ENCODE peak calls at places on chromosomes 3 and 15, in six cellular contexts. V, L, A, O, I and S are unnamed samples.

GRCh38 chr3:34268032-34268760 is 469.8 kb downstream of the PDCD6IP start:
- DNase-seq in V (no peak), L (no peak), A (no peak), O (no peak), I (no peak), S (no peak)

GRCh38 chr15:58491151-58491473 is 59.3 kb downstream of the LIPC start:
- DNase-seq in V (no peak), L (no peak), A (no peak), O (no peak), I (no peak), S (no peak)

GRCh38 chr3:13420817-13421755 is 964 bp upstream of the NUP210 start:
- DNase-seq in V (no peak), L (no peak), A (no peak), O (no peak), I (peak; percentile 66), S (peak; percentile 60)

GRCh38 chr15:56052389-56053045 is 59.1 kb upstream of the NEDD4 start:
- DNase-seq in V (peak; percentile 36), L (no peak), A (peak; percentile 44), O (no peak), I (no peak), S (no peak)

GRCh38 chr3:77320514-77320913 is 280.6 kb downstream of the ROBO2 start:
- DNase-seq in V (no peak), L (no peak), A (peak; percentile 21), O (no peak), I (no peak), S (no peak)

GRCh38 chr15:47384316-47384715 is 333.0 kb upstream of the SEMA6D start:
- DNase-seq in V (peak; percentile 54), L (no peak), A (peak; percentile 25), O (peak; percentile 55), I (no peak), S (peak; percentile 7)

GRCh38 chr3:11668243-11669232 is 24.8 kb upstream of the VGLL4 start:
- DNase-seq in V (peak; percentile 46), L (no peak), A (no peak), O (no peak), I (no peak), S (no peak)

GRCh38 chr3:71392277-71392676 is 191.3 kb downstream of the FOXP1 start:
- DNase-seq in V (no peak), L (no peak), A (no peak), O (no peak), I (no peak), S (no peak)

GRCh38 chr3:82293435-82293834 is 532.0 kb upstream of the GBE1 start:
- DNase-seq in V (no peak), L (no peak), A (no peak), O (no peak), I (no peak), S (no peak)

GRCh38 chr15:77187751-77188464 is 117.0 kb upstream of the TSPAN3 start:
- DNase-seq in V (peak; percentile 75), L (no peak), A (no peak), O (peak; percentile 30), I (peak; percentile 8), S (no peak)

GRCh38 chr15:63372753-63373152 is 8.9 kb downstream of the CA12 start:
- DNase-seq in V (no peak), L (no peak), A (peak; percentile 96), O (no peak), I (no peak), S (no peak)

GRCh38 chr3:188631291-188632010 is 477.5 kb downstream of the LPP start:
- DNase-seq in V (no peak), L (no peak), A (no peak), O (no peak), I (no peak), S (no peak)

GRCh38 chr3:177041021-177041729 is 156.1 kb downstream of the TBL1XR1 start:
- DNase-seq in V (peak; percentile 72), L (no peak), A (no peak), O (peak; percentile 50), I (no peak), S (no peak)

GRCh38 chr15:38618242-38618925 is 53.8 kb upstream of the RASGRP1 start:
- DNase-seq in V (no peak), L (no peak), A (no peak), O (no peak), I (no peak), S (no peak)

GRCh38 chr3:123618768-123619484 is 34.1 kb upstream of the HACD2 start:
- DNase-seq in V (peak; percentile 89), L (peak; percentile 48), A (no peak), O (peak; percentile 78), I (no peak), S (no peak)